ENCODE peak calls at places on chromosomes 6 and 20, in nine cellular contexts. F, G, B, V, J, N, M, L and Z are unnamed samples.

GRCh38 chr20:52033313-52033712 is 158.3 kb downstream of the ZFP64 start:
- DNase-seq in F (no peak), B (no peak), J (no peak), V (no peak), L (no peak), M (no peak), G (peak), N (no peak), Z (no peak)

GRCh38 chr6:46376562-46376969 is 114.7 kb downstream of the RCAN2 start:
- DNase-seq in J (no peak), L (no peak), M (no peak), F (no peak), V (peak), N (no peak), G (no peak), B (no peak), Z (peak)

GRCh38 chr6:160049346-160049745 is 72.3 kb upstream of the SLC22A1 start:
- DNase-seq in L (no peak), F (no peak), V (no peak), J (no peak), N (no peak), M (no peak), G (no peak), B (no peak), Z (no peak)

GRCh38 chr6:34656378-34657036 is 40.1 kb downstream of the ILRUN start:
- DNase-seq in G (no peak), J (no peak), F (peak), V (peak), B (peak), L (no peak), N (no peak), M (peak), Z (peak)

GRCh38 chr6:6705061-6705425 is 116.5 kb downstream of the LY86 start:
- DNase-seq in V (no peak), F (no peak), J (no peak), L (no peak), N (no peak), M (no peak), B (no peak), G (no peak), Z (no peak)

GRCh38 chr6:34912715-34913464 is 23.8 kb downstream of the ANKS1A start:
- DNase-seq in F (no peak), V (peak), M (peak), J (no peak), B (no peak), L (no peak), N (peak), G (no peak), Z (peak)

GRCh38 chr20:21704408-21705385 is 767 bp upstream of the PAX1 start:
- DNase-seq in J (no peak), B (no peak), G (peak), L (no peak), N (no peak), V (no peak), F (no peak), M (no peak), Z (no peak)

GRCh38 chr6:8193541-8193940 is 91.2 kb upstream of the EEF1E1 start:
- DNase-seq in G (no peak), V (no peak), B (no peak), N (no peak), M (no peak), F (no peak), J (no peak), L (no peak), Z (no peak)

GRCh38 chr6:46787871-46788270 is 5.3 kb upstream of the MEP1A start:
- DNase-seq in G (no peak), N (no peak), J (no peak), B (no peak), M (no peak), V (no peak), F (no peak), L (no peak), Z (no peak)

GRCh38 chr6:122808121-122808885 is 19.2 kb downstream of the SMPDL3A start:
- DNase-seq in B (no peak), L (no peak), G (no peak), V (no peak), J (no peak), F (no peak), N (no peak), M (no peak), Z (no peak)

GRCh38 chr6:126182650-126183311 is 157.1 kb upstream of the CENPW start:
- DNase-seq in J (no peak), G (peak), M (no peak), V (no peak), B (peak), F (no peak), L (no peak), N (no peak), Z (no peak)

GRCh38 chr6:56849876-56850275 is 105.0 kb upstream of the BEND6 start:
- DNase-seq in B (no peak), V (no peak), L (no peak), J (no peak), F (no peak), N (peak), M (peak), G (peak), Z (no peak)

GRCh38 chr6:148837941-148838340 is 91.1 kb downstream of the UST start:
- DNase-seq in G (no peak), V (no peak), B (peak), J (no peak), M (no peak), F (no peak), N (no peak), L (no peak), Z (no peak)

GRCh38 chr6:33185190-33185589 is 7.1 kb downstream of the COL11A2 start:
- DNase-seq in G (no peak), F (no peak), B (no peak), N (no peak), V (no peak), L (no peak), M (no peak), J (no peak), Z (no peak)

GRCh38 chr6:25768566-25768965 is 14.0 kb downstream of the SLC17A4 start:
- DNase-seq in G (no peak), V (no peak), F (no peak), J (no peak), B (no peak), N (no peak), L (no peak), M (no peak), Z (no peak)

GRCh38 chr6:144725731-144726522 is 440.8 kb downstream of the UTRN start:
- DNase-seq in J (no peak), V (no peak), N (no peak), F (no peak), L (no peak), B (peak), G (peak), M (peak), Z (no peak)

GRCh38 chr6:85343428-85343827 is 106.5 kb upstream of the NT5E start:
- DNase-seq in G (no peak), M (no peak), B (no peak), J (no peak), F (no peak), V (no peak), N (no peak), L (no peak), Z (no peak)